ENCODE peak calls at places on chromosomes 3 and 15, in four cellular contexts. One of them, this sample, is unnamed.

GRCh38 chr15:88255109-88255495 is 1.4 kb downstream of the NTRK3 start:
- DNase-seq in HepG2: no peak
- DNase-seq in K562: no peak
- DNase-seq in H1: no peak
- DNase-seq in this sample: no peak

GRCh38 chr3:152258448-152259302 is 10.1 kb upstream of the MBNL1 start:
- DNase-seq in HepG2: peak; percentile 94
- DNase-seq in H1: no peak
- DNase-seq in K562: no peak
- DNase-seq in this sample: peak; percentile 93

GRCh38 chr3:97901327-97902295 is 70.6 kb downstream of the RIOX2 start:
- DNase-seq in H1: no peak
- DNase-seq in HepG2: peak; percentile 32
- DNase-seq in K562: no peak
- DNase-seq in this sample: no peak

GRCh38 chr3:166663194-166663593 is 716.9 kb downstream of the ZBBX start:
- DNase-seq in HepG2: no peak
- DNase-seq in K562: no peak
- DNase-seq in H1: no peak
- DNase-seq in this sample: no peak

GRCh38 chr15:67405208-67406191 is 115.4 kb upstream of the C15orf61 start:
- DNase-seq in HepG2: no peak
- DNase-seq in K562: no peak
- DNase-seq in H1: no peak
- DNase-seq in this sample: peak; percentile 61

GRCh38 chr3:189168711-189169110 is 3.1 kb upstream of the TPRG1 start:
- DNase-seq in H1: no peak
- DNase-seq in HepG2: no peak
- DNase-seq in K562: no peak
- DNase-seq in this sample: no peak

GRCh38 chr3:162170581-162170980 is 674.0 kb downstream of the OTOL1 start:
- DNase-seq in K562: no peak
- DNase-seq in H1: no peak
- DNase-seq in HepG2: no peak
- DNase-seq in this sample: no peak

GRCh38 chr3:69784854-69785523 is 45.7 kb downstream of the MITF start:
- DNase-seq in H1: no peak
- DNase-seq in K562: no peak
- DNase-seq in HepG2: no peak
- DNase-seq in this sample: peak; percentile 65

GRCh38 chr3:144052275-144052674 is 80.7 kb downstream of the DIPK2A start:
- DNase-seq in K562: no peak
- DNase-seq in H1: no peak
- DNase-seq in HepG2: no peak
- DNase-seq in this sample: no peak

GRCh38 chr3:146598486-146598885 is 6.7 kb downstream of the PLSCR5 start:
- DNase-seq in HepG2: no peak
- DNase-seq in K562: no peak
- DNase-seq in H1: no peak
- DNase-seq in this sample: no peak

GRCh38 chr3:72724070-72724469 is 124.2 kb downstream of the SHQ1 start:
- DNase-seq in HepG2: no peak
- DNase-seq in H1: no peak
- DNase-seq in K562: no peak
- DNase-seq in this sample: peak; percentile 31

GRCh38 chr3:49295489-49296058 is 18.5 kb upstream of the C3orf62 start:
- DNase-seq in H1: no peak
- DNase-seq in K562: peak; percentile 25
- DNase-seq in HepG2: peak; percentile 35
- DNase-seq in this sample: peak; percentile 51

GRCh38 chr3:8712871-8713360 is 20.7 kb upstream of the CAV3 start:
- DNase-seq in K562: no peak
- DNase-seq in HepG2: no peak
- DNase-seq in H1: no peak
- DNase-seq in this sample: no peak

GRCh38 chr3:32667072-32667582 is 17.9 kb upstream of the CNOT10 start:
- DNase-seq in HepG2: no peak
- DNase-seq in H1: no peak
- DNase-seq in K562: no peak
- DNase-seq in this sample: no peak

GRCh38 chr3:57737840-57738239 is 18.3 kb upstream of the SLMAP start:
- DNase-seq in K562: no peak
- DNase-seq in HepG2: no peak
- DNase-seq in H1: no peak
- DNase-seq in this sample: no peak

GRCh38 chr15:92400980-92401787 is 7.5 kb downstream of the ST8SIA2 start:
- DNase-seq in K562: peak; percentile 15
- DNase-seq in HepG2: no peak
- DNase-seq in H1: no peak
- DNase-seq in this sample: no peak

GRCh38 chr3:168249539-168250414 is 154.1 kb upstream of the GOLIM4 start:
- DNase-seq in HepG2: peak; percentile 54
- DNase-seq in K562: peak; percentile 6
- DNase-seq in H1: peak; percentile 73
- DNase-seq in this sample: peak; percentile 34

GRCh38 chr3:46670000-46670890 is 23.2 kb downstream of the ALS2CL start:
- DNase-seq in K562: no peak
- DNase-seq in H1: no peak
- DNase-seq in HepG2: no peak
- DNase-seq in this sample: no peak

GRCh38 chr3:113086506-113087461 is 96.0 kb downstream of the GTPBP8 start:
- DNase-seq in HepG2: peak; percentile 48
- DNase-seq in K562: no peak
- DNase-seq in H1: no peak
- DNase-seq in this sample: peak; percentile 62

GRCh38 chr3:52441122-52441771 is 3.7 kb downstream of the SEMA3G start:
- DNase-seq in H1: no peak
- DNase-seq in K562: no peak
- DNase-seq in HepG2: no peak
- DNase-seq in this sample: no peak

GRCh38 chr15:72319360-72319984 is 485 bp downstream of the CELF6 start:
- DNase-seq in K562: no peak
- DNase-seq in H1: peak; percentile 53
- DNase-seq in HepG2: no peak
- DNase-seq in this sample: peak; percentile 62

GRCh38 chr3:181383760-181384159 is 328.0 kb upstream of the SOX2 start:
- DNase-seq in H1: no peak
- DNase-seq in K562: no peak
- DNase-seq in HepG2: no peak
- DNase-seq in this sample: no peak

GRCh38 chr3:146464783-146465182 is 4.6 kb downstream of the PLSCR2 start:
- DNase-seq in K562: no peak
- DNase-seq in HepG2: no peak
- DNase-seq in H1: no peak
- DNase-seq in this sample: no peak

GRCh38 chr15:89088605-89089315 is 504 bp downstream of the ABHD2 start:
- DNase-seq in HepG2: no peak
- DNase-seq in H1: no peak
- DNase-seq in K562: peak; percentile 30
- DNase-seq in this sample: no peak

GRCh38 chr3:115800489-115801080 is 177.3 kb downstream of the GAP43 start:
- DNase-seq in H1: no peak
- DNase-seq in K562: no peak
- DNase-seq in HepG2: no peak
- DNase-seq in this sample: peak; percentile 65

GRCh38 chr3:64650096-64650622 is 37.6 kb downstream of the ADAMTS9 start:
- DNase-seq in K562: no peak
- DNase-seq in HepG2: no peak
- DNase-seq in H1: no peak
- DNase-seq in this sample: no peak

GRCh38 chr3:169083126-169083525 is 580.4 kb downstream of the MECOM start:
- DNase-seq in K562: no peak
- DNase-seq in H1: no peak
- DNase-seq in HepG2: no peak
- DNase-seq in this sample: no peak

GRCh38 chr3:51662456-51662855 is 8.6 kb upstream of the TEX264 start:
- DNase-seq in HepG2: no peak
- DNase-seq in K562: no peak
- DNase-seq in H1: no peak
- DNase-seq in this sample: no peak

GRCh38 chr3:138036572-138036971 is 26.6 kb downstream of the CLDN18 start:
- DNase-seq in HepG2: no peak
- DNase-seq in K562: no peak
- DNase-seq in H1: no peak
- DNase-seq in this sample: no peak

DNA sequence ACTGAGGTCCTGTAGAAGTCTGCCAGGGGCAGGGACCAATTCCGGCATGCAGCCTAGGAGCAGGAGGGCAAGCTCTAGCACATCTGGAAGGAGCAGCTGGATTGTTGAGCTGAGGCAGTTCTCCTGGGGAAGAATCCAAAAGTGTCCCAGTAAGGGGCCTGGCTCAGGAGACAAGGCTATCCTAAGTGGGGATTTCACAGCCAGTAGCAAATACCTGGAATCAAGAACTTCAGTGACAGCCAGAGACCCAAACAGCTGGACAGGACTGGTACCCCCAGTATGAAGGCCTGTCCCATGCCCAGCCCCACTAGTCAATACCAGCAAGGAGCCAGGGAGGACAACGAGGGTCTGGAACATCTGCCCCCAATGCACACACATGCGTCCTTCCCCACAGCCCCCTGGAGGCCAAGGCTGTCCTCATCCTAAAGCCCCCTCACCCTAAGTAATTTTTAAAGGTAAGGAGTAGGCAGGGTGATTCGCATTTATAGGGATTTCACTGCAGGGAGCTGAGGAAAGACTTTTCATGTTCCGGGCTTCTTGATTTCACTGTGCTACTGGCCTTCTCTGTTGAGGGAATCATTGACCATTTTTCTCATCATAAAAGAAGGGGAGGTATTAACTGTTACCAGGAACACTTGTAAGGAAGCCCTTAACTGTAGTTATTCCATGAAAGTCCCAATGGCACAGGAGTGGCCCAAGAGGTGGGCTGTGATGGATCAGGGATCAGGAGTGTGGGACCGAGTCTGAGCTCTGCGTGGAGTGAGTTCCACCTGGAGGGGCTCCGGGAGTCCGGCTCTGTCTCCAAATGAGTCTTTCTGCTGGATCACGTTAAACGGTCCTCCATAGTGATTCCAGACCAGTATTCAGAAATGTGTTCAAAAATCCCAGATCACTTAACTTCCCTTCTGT is 2.6 kb upstream of the CHSY1 start:
- DNase-seq in H1: no peak
- DNase-seq in K562: no peak
- DNase-seq in HepG2: no peak
- DNase-seq in this sample: no peak
- H3K4me2 ChIP-seq in H1: no peak overlapping the region
- H3K4me2 ChIP-seq in K562: peak overlapping the region; percentile 23
- H3K4me2 ChIP-seq in HepG2: no peak overlapping the region
- H3K4me2 ChIP-seq in this sample: no peak overlapping the region

DNA sequence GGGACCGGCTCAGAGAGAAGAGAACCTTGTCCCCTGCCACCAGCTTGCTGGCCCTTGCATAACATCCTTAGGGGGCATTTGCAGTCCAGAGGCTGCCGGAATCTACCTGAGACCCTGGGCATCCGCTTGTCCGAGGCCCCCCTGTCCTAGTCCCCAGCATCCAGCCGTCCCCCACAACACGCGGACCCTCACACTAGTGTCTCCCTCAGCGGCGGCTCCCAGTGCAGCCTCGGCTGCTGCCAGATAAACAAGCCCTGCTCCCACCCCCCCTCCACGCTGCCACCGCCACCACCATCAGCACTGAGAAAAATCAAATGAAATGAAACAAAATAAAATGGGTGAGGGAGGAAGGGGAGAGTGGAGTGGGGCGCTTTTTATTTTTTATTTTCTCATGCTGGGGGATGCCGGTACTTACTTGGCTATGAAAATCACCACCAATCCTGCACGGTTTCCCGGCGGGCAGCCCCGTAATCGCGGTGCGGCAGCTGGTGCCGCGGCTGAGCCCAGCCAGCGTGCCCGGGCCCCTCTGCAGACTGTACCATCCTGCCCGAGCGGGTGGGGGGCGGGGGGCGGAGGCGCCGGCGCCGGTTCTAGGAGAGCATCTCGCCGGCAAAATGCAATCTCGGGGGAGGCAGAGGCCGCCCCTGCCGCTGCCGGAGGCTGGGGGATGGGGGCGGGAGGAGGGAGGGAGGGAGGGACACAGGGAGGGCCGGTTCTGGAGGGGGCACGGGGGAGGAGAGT is at the start of gene ATP2B2:
- DNase-seq in H1: no peak
- DNase-seq in HepG2: no peak
- DNase-seq in K562: no peak
- DNase-seq in this sample: peak; percentile 22
- TF ChIP-seq RNF2 in H1: no peak
- TF ChIP-seq RNF2 in HepG2: no peak
- TF ChIP-seq RNF2 in K562: no peak
- TF ChIP-seq RNF2 in this sample: no peak

DNA sequence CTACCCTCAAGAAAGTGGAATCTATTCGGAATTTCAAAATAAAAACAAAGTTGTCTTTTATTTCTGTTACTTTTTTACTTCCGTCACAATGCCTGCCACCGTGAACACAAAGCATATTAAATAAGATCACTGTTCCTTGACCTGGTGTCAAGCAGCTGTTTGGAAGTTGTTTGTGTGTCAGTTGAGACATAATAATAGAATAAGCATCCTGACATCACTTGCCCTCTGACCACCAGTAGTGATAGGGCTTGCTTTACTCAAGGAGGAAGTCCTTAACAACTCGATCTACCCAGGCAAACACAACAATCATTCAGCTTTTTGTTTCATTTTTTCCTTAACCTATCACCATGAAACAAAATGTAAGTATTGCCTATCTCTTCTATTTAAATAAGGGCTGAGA is 454.4 kb upstream of the RASGRP1 start:
- DNase-seq in H1: no peak
- DNase-seq in K562: no peak
- DNase-seq in HepG2: no peak
- DNase-seq in this sample: no peak
- TF ChIP-seq KDM1A in H1: no peak
- TF ChIP-seq KDM1A in K562: no peak
- TF ChIP-seq KDM1A in HepG2: no peak
- TF ChIP-seq KDM1A in this sample: no peak

DNA sequence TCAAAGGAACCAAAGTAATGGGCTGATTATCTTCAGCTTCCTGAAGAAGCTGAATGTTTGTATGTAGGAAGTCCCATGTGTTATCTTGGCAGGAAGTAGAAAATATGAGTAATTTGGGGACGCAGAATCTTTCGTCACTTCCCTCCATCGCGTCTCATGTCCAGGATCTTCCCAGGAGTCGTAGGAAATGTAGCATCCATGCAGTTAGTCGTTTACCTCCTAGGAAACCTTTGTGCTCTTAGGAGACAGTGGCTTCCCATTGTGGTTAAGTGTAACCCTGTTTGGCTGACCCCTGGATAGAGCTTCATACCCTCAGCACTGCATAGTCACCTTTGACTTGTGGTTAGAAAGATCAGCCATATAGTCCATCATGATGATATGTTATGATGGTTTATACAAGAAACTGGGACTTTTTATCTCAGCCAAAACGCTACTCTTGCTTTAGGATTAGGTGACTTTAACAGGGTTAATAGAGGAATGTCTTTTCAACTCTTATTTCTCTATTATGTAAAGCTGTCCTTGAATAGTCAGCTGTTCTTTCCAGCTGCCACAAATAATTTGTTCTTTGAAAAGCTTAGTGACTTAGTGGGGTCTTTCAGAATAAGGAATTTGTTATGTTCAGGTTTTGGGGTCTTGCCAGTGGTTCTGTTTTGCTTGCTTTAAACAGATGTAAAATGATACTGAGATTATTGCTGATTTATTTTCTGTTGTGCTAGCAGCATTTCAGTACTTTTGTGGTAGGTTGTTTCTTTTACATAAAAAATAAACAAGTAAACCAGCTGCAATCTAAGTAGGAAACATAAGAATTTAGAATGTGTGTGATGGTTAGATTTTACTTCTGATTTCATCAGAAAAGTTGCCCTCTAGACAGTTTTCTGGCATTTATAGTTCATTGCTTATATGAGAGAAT is 92.1 kb downstream of the KLHL25 start:
- DNase-seq in K562: no peak
- DNase-seq in H1: no peak
- DNase-seq in HepG2: no peak
- DNase-seq in this sample: no peak
- H3K4me2 ChIP-seq in K562: peak overlapping the region; percentile 18
- H3K4me2 ChIP-seq in H1: no peak overlapping the region
- H3K4me2 ChIP-seq in HepG2: no peak overlapping the region
- H3K4me2 ChIP-seq in this sample: no peak overlapping the region

This sample was measured in A549.